ENCODE peak calls at places on chromosome X, in five cellular contexts. W is SK-N-SH, V is K562, G is H1, Z is HCT116. R is an unnamed sample.
A peak's percentile ranks its signal among the peaks of the same experiment; 100 is the strongest.

GRCh38 chrX:39771089-39771488 is 326.7 kb downstream of the BCOR start:
- DNase-seq in W (no peak), V (no peak), G (no peak), Z (no peak), R (no peak)

GRCh38 chrX:103831803-103832544 is at the start of gene RAB9B:
- DNase-seq in W (peak; percentile 83), V (peak; percentile 25), G (no peak), Z (no peak), R (peak; percentile 9)

GRCh38 chrX:15566244-15566643 is 34.5 kb downstream of the ACE2 start:
- DNase-seq in W (no peak), V (peak; percentile 17), G (no peak), Z (no peak), R (no peak)

GRCh38 chrX:150198776-150199175 is 164.3 kb upstream of the MAMLD1 start:
- DNase-seq in W (no peak), V (no peak), G (no peak), Z (no peak), R (no peak)

GRCh38 chrX:133415276-133416105 is at the start of gene GPC4:
- DNase-seq in W (peak; percentile 76), V (no peak), G (no peak), Z (peak; percentile 57), R (peak; percentile 61)

GRCh38 chrX:24574743-24575142 is 72.4 kb downstream of the PCYT1B start:
- DNase-seq in W (no peak), V (no peak), G (no peak), Z (no peak), R (no peak)

GRCh38 chrX:38768079-38768478 is 33.2 kb upstream of the MID1IP1 start:
- DNase-seq in W (peak; percentile 19), V (no peak), G (no peak), Z (no peak), R (peak; percentile 15)

GRCh38 chrX:118802857-118803256 is 20.8 kb upstream of the ZCCHC12 start:
- DNase-seq in W (no peak), V (no peak), G (no peak), Z (no peak), R (no peak)

GRCh38 chrX:140514554-140514953 is 9.7 kb upstream of the SOX3 start:
- DNase-seq in W (no peak), V (no peak), G (no peak), Z (no peak), R (no peak)

GRCh38 chrX:78029663-78030062 is 60.2 kb upstream of the PGAM4 start:
- DNase-seq in W (peak; percentile 38), V (no peak), G (no peak), Z (no peak), R (peak; percentile 53)

GRCh38 chrX:149939271-149940014 is 1.2 kb upstream of the EOLA2 start:
- DNase-seq in W (peak; percentile 76), V (peak; percentile 71), G (peak; percentile 63), Z (peak; percentile 69), R (peak; percentile 11)

GRCh38 chrX:119753639-119754257 is 4.6 kb upstream of the SOWAHD start:
- DNase-seq in W (peak; percentile 57), V (peak; percentile 39), G (no peak), Z (peak; percentile 48), R (no peak)

GRCh38 chrX:20011608-20012007 is 20.7 kb upstream of the BCLAF3 start:
- DNase-seq in W (no peak), V (no peak), G (no peak), Z (no peak), R (no peak)

GRCh38 chrX:38968817-38969216 is 167.6 kb downstream of the MID1IP1 start:
- DNase-seq in W (no peak), V (no peak), G (no peak), Z (no peak), R (no peak)

GRCh38 chrX:2264179-2265030 is 236.4 kb downstream of the DHRSX start:
- DNase-seq in W (no peak), V (no peak), G (no peak), Z (no peak), R (peak; percentile 8)
- TF ChIP-seq JUND in W (no peak), V (no peak), G (no peak), Z (no peak), R (no peak)

DNA sequence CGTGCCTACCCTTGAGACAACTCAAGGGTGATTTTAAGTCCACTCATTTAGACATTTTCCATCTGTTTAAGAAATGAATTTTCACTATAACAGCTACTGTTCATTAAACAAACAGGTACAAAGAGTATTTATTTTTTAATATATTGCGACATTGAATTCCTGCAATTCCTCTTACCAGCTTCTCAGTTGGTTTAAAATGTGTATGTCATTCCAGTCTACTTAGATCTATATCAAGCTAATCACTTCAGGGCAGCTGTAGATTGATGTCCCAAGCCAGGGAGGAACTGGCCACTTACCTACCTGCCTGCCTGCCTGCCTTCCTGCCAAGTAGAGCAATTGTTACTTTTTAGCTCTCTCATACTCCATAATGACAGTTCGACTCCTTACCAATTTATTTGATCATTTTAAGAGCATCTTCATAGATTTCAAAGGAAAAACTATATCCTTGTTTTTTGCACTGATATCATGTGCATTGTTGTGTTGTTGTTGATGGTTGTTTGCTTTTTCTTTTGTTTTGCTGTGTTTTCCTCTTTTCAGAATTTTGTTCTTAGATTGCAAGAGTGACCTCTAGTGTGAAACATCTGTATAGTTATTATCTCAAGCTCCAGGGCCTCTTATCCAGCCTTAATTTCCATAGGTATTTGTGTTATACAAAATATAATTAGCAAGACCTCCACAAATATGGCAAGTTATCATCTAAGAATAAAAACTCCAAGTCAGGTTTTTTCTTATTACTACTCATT is 120.9 kb upstream of the NRK start:
- DNase-seq in W (peak; percentile 0), V (no peak), G (no peak), Z (no peak), R (no peak)
- TF ChIP-seq JUND in W (no peak), V (no peak), G (no peak), Z (no peak), R (no peak)

GRCh38 chrX:129808163-129808828 is 28.5 kb downstream of the SASH3 start:
- DNase-seq in W (no peak), V (no peak), G (no peak), Z (no peak), R (no peak)
- TF ChIP-seq JUND in W (no peak), V (no peak), G (no peak), Z (no peak), R (no peak)

GRCh38 chrX:136258951-136259350 is 7.8 kb upstream of the MAP7D3 start:
- DNase-seq in W (no peak), V (no peak), G (no peak), Z (no peak), R (no peak)

GRCh38 chrX:136261316-136261715 is 10.1 kb upstream of the MAP7D3 start:
- DNase-seq in W (no peak), V (no peak), G (no peak), Z (no peak), R (no peak)

GRCh38 chrX:136262241-136262640 is 11.0 kb upstream of the MAP7D3 start:
- DNase-seq in W (no peak), V (no peak), G (no peak), Z (no peak), R (no peak)

GRCh38 chrX:136259543-136259942 is 8.3 kb upstream of the MAP7D3 start:
- DNase-seq in W (no peak), V (no peak), G (no peak), Z (no peak), R (no peak)

GRCh38 chrX:136260801-136261200 is 9.6 kb upstream of the MAP7D3 start:
- DNase-seq in W (no peak), V (no peak), G (no peak), Z (no peak), R (no peak)
- TF ChIP-seq JUND in W (no peak), V (no peak), G (no peak), Z (no peak), R (no peak)

DNA sequence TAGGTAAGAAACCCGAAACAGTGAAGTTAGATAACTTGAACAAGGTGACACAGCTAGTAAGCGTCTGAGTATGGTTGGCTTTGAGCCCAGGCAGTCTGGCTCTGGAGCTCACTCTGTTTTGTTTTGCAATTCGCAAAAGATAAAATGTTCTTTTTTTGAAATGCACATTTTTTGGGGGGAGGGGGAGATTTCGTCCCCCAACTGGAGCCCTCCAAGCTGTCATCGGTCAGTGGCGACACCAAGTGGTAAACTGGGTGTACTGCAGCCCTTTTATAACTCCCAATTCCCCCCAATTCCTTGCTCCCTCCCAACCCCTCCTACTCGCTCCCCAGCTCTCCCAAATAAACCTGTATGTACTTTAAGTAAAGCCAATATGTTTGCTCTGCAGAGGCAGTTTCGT is 2.8 kb upstream of the CLCN5 start:
- DNase-seq in W (peak; percentile 56), V (peak; percentile 56), G (no peak), Z (no peak), R (no peak)
- TF ChIP-seq JUND in W (no peak), V (no peak), G (no peak), Z (no peak), R (no peak)

GRCh38 chrX:154967603-154968002 is 54.9 kb downstream of the F8 start:
- DNase-seq in W (no peak), V (no peak), G (no peak), Z (peak; percentile 26), R (no peak)
- TF ChIP-seq JUND in W (no peak), V (no peak), G (no peak), Z (peak; percentile 58), R (no peak)

DNA sequence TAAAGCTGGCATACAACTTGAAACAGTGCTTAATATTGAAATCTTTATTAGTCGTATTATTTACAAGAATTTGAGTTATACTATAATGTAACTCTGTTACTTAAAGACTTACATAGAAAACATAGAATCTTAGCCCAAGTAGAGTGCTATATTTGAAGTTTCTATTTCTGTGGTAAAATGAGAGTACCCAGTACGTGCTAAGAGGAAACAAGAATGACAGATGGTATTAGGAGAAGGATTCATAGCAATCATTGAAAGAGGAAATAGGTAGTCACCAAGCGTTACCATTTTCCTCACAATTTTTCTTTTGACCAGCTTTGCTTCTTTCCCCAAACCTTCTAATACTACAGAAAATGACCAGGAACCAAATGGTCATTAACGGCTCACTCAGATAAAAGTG is 412.1 kb upstream of the GRIA3 start:
- DNase-seq in W (no peak), V (no peak), G (no peak), Z (no peak), R (no peak)
- TF ChIP-seq JUND in W (no peak), V (no peak), G (no peak), Z (no peak), R (no peak)

GRCh38 chrX:123971963-123972362 is 10.5 kb downstream of the STAG2 start:
- DNase-seq in W (no peak), V (no peak), G (no peak), Z (no peak), R (no peak)

GRCh38 chrX:123976671-123977316 is 15.3 kb downstream of the STAG2 start:
- DNase-seq in W (peak; percentile 23), V (no peak), G (no peak), Z (no peak), R (peak; percentile 48)

DNA sequence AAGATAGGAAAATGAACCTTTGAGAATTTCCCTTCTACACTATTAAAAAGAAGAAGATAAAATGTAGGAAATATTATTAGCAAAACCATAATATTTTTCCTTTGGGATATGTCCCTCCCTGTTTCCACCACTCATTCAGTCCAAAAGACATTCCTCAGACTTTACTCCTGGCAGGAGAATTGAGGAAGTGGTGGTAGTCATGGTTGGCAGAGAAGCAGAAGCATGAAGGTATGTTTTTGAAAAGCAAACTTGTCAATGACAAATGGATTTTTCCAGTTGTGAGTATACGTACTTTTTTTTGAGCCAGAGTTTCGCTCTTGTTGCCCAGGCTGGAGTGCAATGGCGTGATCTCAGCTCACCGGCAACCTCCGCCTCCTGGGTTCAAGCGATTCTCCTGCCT is 13.7 kb downstream of the STAG2 start:
- DNase-seq in W (no peak), V (no peak), G (no peak), Z (no peak), R (no peak)
- TF ChIP-seq JUND in W (no peak), V (no peak), G (no peak), Z (no peak), R (no peak)